ENCODE peak calls at places on chromosomes 5 and 9, in eight cellular contexts. One of them, this sample, is unnamed.

GRCh38 chr9:68975644-68976043 is 38.3 kb downstream of the PRKACG start:
- DNase-seq in HCEC 1CT: no peak
- DNase-seq in HFF-Myc: no peak
- DNase-seq in activated CD4-positive, alpha-beta T cell treated with anti-CD3 and anti-CD28 coated beads for 24 hours: no peak
- DNase-seq in body of pancreas: no peak
- DNase-seq in NCI-H1105 treated with DMSO at 0.1 percent for 48 hours: no peak
- DNase-seq in NCI-H2029 treated with DMSO at 0.1 percent for 48 hours: no peak
- DNase-seq in GM06990: no peak
- DNase-seq in this sample: no peak

GRCh38 chr5:22708770-22709328 is 144.3 kb downstream of the CDH12 start:
- DNase-seq in HCEC 1CT: no peak
- DNase-seq in HFF-Myc: no peak
- DNase-seq in activated CD4-positive, alpha-beta T cell treated with anti-CD3 and anti-CD28 coated beads for 24 hours: no peak
- DNase-seq in body of pancreas: no peak
- DNase-seq in NCI-H1105 treated with DMSO at 0.1 percent for 48 hours: no peak
- DNase-seq in NCI-H2029 treated with DMSO at 0.1 percent for 48 hours: no peak
- DNase-seq in GM06990: no peak
- DNase-seq in this sample: no peak

GRCh38 chr5:147391781-147392180 is 118.1 kb downstream of the DPYSL3 start:
- DNase-seq in HCEC 1CT: peak
- DNase-seq in HFF-Myc: peak
- DNase-seq in activated CD4-positive, alpha-beta T cell treated with anti-CD3 and anti-CD28 coated beads for 24 hours: no peak
- DNase-seq in body of pancreas: peak
- DNase-seq in NCI-H1105 treated with DMSO at 0.1 percent for 48 hours: no peak
- DNase-seq in NCI-H2029 treated with DMSO at 0.1 percent for 48 hours: peak
- DNase-seq in GM06990: no peak
- DNase-seq in this sample: no peak

GRCh38 chr9:134344068-134344820 is 18.0 kb downstream of the RXRA start:
- DNase-seq in HCEC 1CT: no peak
- DNase-seq in HFF-Myc: no peak
- DNase-seq in activated CD4-positive, alpha-beta T cell treated with anti-CD3 and anti-CD28 coated beads for 24 hours: peak
- DNase-seq in body of pancreas: no peak
- DNase-seq in NCI-H1105 treated with DMSO at 0.1 percent for 48 hours: no peak
- DNase-seq in NCI-H2029 treated with DMSO at 0.1 percent for 48 hours: no peak
- DNase-seq in GM06990: no peak
- DNase-seq in this sample: no peak

GRCh38 chr5:15938961-15939360 is 240.6 kb downstream of the MARCHF11 start:
- DNase-seq in HCEC 1CT: peak
- DNase-seq in HFF-Myc: peak
- DNase-seq in activated CD4-positive, alpha-beta T cell treated with anti-CD3 and anti-CD28 coated beads for 24 hours: no peak
- DNase-seq in body of pancreas: no peak
- DNase-seq in NCI-H1105 treated with DMSO at 0.1 percent for 48 hours: no peak
- DNase-seq in NCI-H2029 treated with DMSO at 0.1 percent for 48 hours: no peak
- DNase-seq in GM06990: no peak
- DNase-seq in this sample: no peak

GRCh38 chr9:128344931-128345605 is 4.7 kb downstream of the SLC27A4 start:
- DNase-seq in HCEC 1CT: no peak
- DNase-seq in HFF-Myc: no peak
- DNase-seq in activated CD4-positive, alpha-beta T cell treated with anti-CD3 and anti-CD28 coated beads for 24 hours: no peak
- DNase-seq in body of pancreas: no peak
- DNase-seq in NCI-H1105 treated with DMSO at 0.1 percent for 48 hours: no peak
- DNase-seq in NCI-H2029 treated with DMSO at 0.1 percent for 48 hours: no peak
- DNase-seq in GM06990: no peak
- DNase-seq in this sample: no peak

GRCh38 chr9:78234810-78235209 is 1.1 kb upstream of the CEP78 start:
- DNase-seq in HCEC 1CT: peak
- DNase-seq in HFF-Myc: no peak
- DNase-seq in activated CD4-positive, alpha-beta T cell treated with anti-CD3 and anti-CD28 coated beads for 24 hours: no peak
- DNase-seq in body of pancreas: no peak
- DNase-seq in NCI-H1105 treated with DMSO at 0.1 percent for 48 hours: no peak
- DNase-seq in NCI-H2029 treated with DMSO at 0.1 percent for 48 hours: no peak
- DNase-seq in GM06990: no peak
- DNase-seq in this sample: no peak

GRCh38 chr5:54743997-54744788 is 226.6 kb downstream of the SNX18 start:
- DNase-seq in HCEC 1CT: peak
- DNase-seq in HFF-Myc: peak
- DNase-seq in activated CD4-positive, alpha-beta T cell treated with anti-CD3 and anti-CD28 coated beads for 24 hours: no peak
- DNase-seq in body of pancreas: peak
- DNase-seq in NCI-H1105 treated with DMSO at 0.1 percent for 48 hours: no peak
- DNase-seq in NCI-H2029 treated with DMSO at 0.1 percent for 48 hours: no peak
- DNase-seq in GM06990: peak
- DNase-seq in this sample: no peak

GRCh38 chr9:124183772-124184171 is 74.0 kb upstream of the NEK6 start:
- DNase-seq in HCEC 1CT: no peak
- DNase-seq in HFF-Myc: no peak
- DNase-seq in activated CD4-positive, alpha-beta T cell treated with anti-CD3 and anti-CD28 coated beads for 24 hours: no peak
- DNase-seq in body of pancreas: no peak
- DNase-seq in NCI-H1105 treated with DMSO at 0.1 percent for 48 hours: no peak
- DNase-seq in NCI-H2029 treated with DMSO at 0.1 percent for 48 hours: no peak
- DNase-seq in GM06990: no peak
- DNase-seq in this sample: no peak

GRCh38 chr5:88952344-88952743 is 69.4 kb upstream of the MEF2C start:
- DNase-seq in HCEC 1CT: no peak
- DNase-seq in HFF-Myc: peak
- DNase-seq in activated CD4-positive, alpha-beta T cell treated with anti-CD3 and anti-CD28 coated beads for 24 hours: no peak
- DNase-seq in body of pancreas: no peak
- DNase-seq in NCI-H1105 treated with DMSO at 0.1 percent for 48 hours: peak
- DNase-seq in NCI-H2029 treated with DMSO at 0.1 percent for 48 hours: peak
- DNase-seq in GM06990: no peak
- DNase-seq in this sample: no peak

GRCh38 chr9:81268048-81268447 is 421.3 kb downstream of the TLE1 start:
- DNase-seq in HCEC 1CT: peak
- DNase-seq in HFF-Myc: no peak
- DNase-seq in activated CD4-positive, alpha-beta T cell treated with anti-CD3 and anti-CD28 coated beads for 24 hours: no peak
- DNase-seq in body of pancreas: no peak
- DNase-seq in NCI-H1105 treated with DMSO at 0.1 percent for 48 hours: no peak
- DNase-seq in NCI-H2029 treated with DMSO at 0.1 percent for 48 hours: no peak
- DNase-seq in GM06990: no peak
- DNase-seq in this sample: no peak

GRCh38 chr9:125747765-125748510 is 765 bp downstream of the PBX3 start:
- DNase-seq in HCEC 1CT: peak
- DNase-seq in HFF-Myc: no peak
- DNase-seq in activated CD4-positive, alpha-beta T cell treated with anti-CD3 and anti-CD28 coated beads for 24 hours: no peak
- DNase-seq in body of pancreas: peak
- DNase-seq in NCI-H1105 treated with DMSO at 0.1 percent for 48 hours: no peak
- DNase-seq in NCI-H2029 treated with DMSO at 0.1 percent for 48 hours: no peak
- DNase-seq in GM06990: peak
- DNase-seq in this sample: no peak

GRCh38 chr5:168802337-168802736 is 223.2 kb upstream of the PANK3 start:
- DNase-seq in HCEC 1CT: no peak
- DNase-seq in HFF-Myc: no peak
- DNase-seq in activated CD4-positive, alpha-beta T cell treated with anti-CD3 and anti-CD28 coated beads for 24 hours: no peak
- DNase-seq in body of pancreas: no peak
- DNase-seq in NCI-H1105 treated with DMSO at 0.1 percent for 48 hours: no peak
- DNase-seq in NCI-H2029 treated with DMSO at 0.1 percent for 48 hours: no peak
- DNase-seq in GM06990: no peak
- DNase-seq in this sample: no peak

GRCh38 chr9:5869315-5870019 is 21.2 kb upstream of the MLANA start:
- DNase-seq in HCEC 1CT: no peak
- DNase-seq in HFF-Myc: no peak
- DNase-seq in activated CD4-positive, alpha-beta T cell treated with anti-CD3 and anti-CD28 coated beads for 24 hours: peak
- DNase-seq in body of pancreas: no peak
- DNase-seq in NCI-H1105 treated with DMSO at 0.1 percent for 48 hours: no peak
- DNase-seq in NCI-H2029 treated with DMSO at 0.1 percent for 48 hours: no peak
- DNase-seq in GM06990: no peak
- DNase-seq in this sample: peak

GRCh38 chr9:114156311-114156657 is 947 bp downstream of the COL27A1 start:
- DNase-seq in HCEC 1CT: peak
- DNase-seq in HFF-Myc: no peak
- DNase-seq in activated CD4-positive, alpha-beta T cell treated with anti-CD3 and anti-CD28 coated beads for 24 hours: peak
- DNase-seq in body of pancreas: no peak
- DNase-seq in NCI-H1105 treated with DMSO at 0.1 percent for 48 hours: no peak
- DNase-seq in NCI-H2029 treated with DMSO at 0.1 percent for 48 hours: no peak
- DNase-seq in GM06990: no peak
- DNase-seq in this sample: no peak

GRCh38 chr5:1931590-1932138 is 48.9 kb upstream of the IRX4 start:
- DNase-seq in HCEC 1CT: no peak
- DNase-seq in HFF-Myc: no peak
- DNase-seq in activated CD4-positive, alpha-beta T cell treated with anti-CD3 and anti-CD28 coated beads for 24 hours: no peak
- DNase-seq in body of pancreas: peak
- DNase-seq in NCI-H1105 treated with DMSO at 0.1 percent for 48 hours: no peak
- DNase-seq in NCI-H2029 treated with DMSO at 0.1 percent for 48 hours: no peak
- DNase-seq in GM06990: no peak
- DNase-seq in this sample: no peak

GRCh38 chr9:89543621-89544279 is 45.8 kb upstream of the SEMA4D start:
- DNase-seq in HCEC 1CT: no peak
- DNase-seq in HFF-Myc: no peak
- DNase-seq in activated CD4-positive, alpha-beta T cell treated with anti-CD3 and anti-CD28 coated beads for 24 hours: no peak
- DNase-seq in body of pancreas: no peak
- DNase-seq in NCI-H1105 treated with DMSO at 0.1 percent for 48 hours: no peak
- DNase-seq in NCI-H2029 treated with DMSO at 0.1 percent for 48 hours: no peak
- DNase-seq in GM06990: no peak
- DNase-seq in this sample: no peak

GRCh38 chr9:94922098-94922607 is 195.7 kb downstream of the AOPEP start:
- DNase-seq in HCEC 1CT: peak
- DNase-seq in HFF-Myc: peak
- DNase-seq in activated CD4-positive, alpha-beta T cell treated with anti-CD3 and anti-CD28 coated beads for 24 hours: no peak
- DNase-seq in body of pancreas: peak
- DNase-seq in NCI-H1105 treated with DMSO at 0.1 percent for 48 hours: peak
- DNase-seq in NCI-H2029 treated with DMSO at 0.1 percent for 48 hours: no peak
- DNase-seq in GM06990: no peak
- DNase-seq in this sample: no peak

GRCh38 chr5:36734422-36734821 is 128.0 kb downstream of the SLC1A3 start:
- DNase-seq in HCEC 1CT: peak
- DNase-seq in HFF-Myc: no peak
- DNase-seq in activated CD4-positive, alpha-beta T cell treated with anti-CD3 and anti-CD28 coated beads for 24 hours: no peak
- DNase-seq in body of pancreas: peak
- DNase-seq in NCI-H1105 treated with DMSO at 0.1 percent for 48 hours: peak
- DNase-seq in NCI-H2029 treated with DMSO at 0.1 percent for 48 hours: no peak
- DNase-seq in GM06990: no peak
- DNase-seq in this sample: no peak

GRCh38 chr5:133048993-133049725 is 2.7 kb upstream of the HSPA4 start:
- DNase-seq in HCEC 1CT: peak
- DNase-seq in HFF-Myc: no peak
- DNase-seq in activated CD4-positive, alpha-beta T cell treated with anti-CD3 and anti-CD28 coated beads for 24 hours: no peak
- DNase-seq in body of pancreas: no peak
- DNase-seq in NCI-H1105 treated with DMSO at 0.1 percent for 48 hours: no peak
- DNase-seq in NCI-H2029 treated with DMSO at 0.1 percent for 48 hours: peak
- DNase-seq in GM06990: no peak
- DNase-seq in this sample: no peak

GRCh38 chr9:37529111-37529510 is 43.4 kb downstream of the POLR1E start:
- DNase-seq in HCEC 1CT: no peak
- DNase-seq in HFF-Myc: no peak
- DNase-seq in activated CD4-positive, alpha-beta T cell treated with anti-CD3 and anti-CD28 coated beads for 24 hours: peak
- DNase-seq in body of pancreas: no peak
- DNase-seq in NCI-H1105 treated with DMSO at 0.1 percent for 48 hours: peak
- DNase-seq in NCI-H2029 treated with DMSO at 0.1 percent for 48 hours: peak
- DNase-seq in GM06990: peak
- DNase-seq in this sample: peak

GRCh38 chr5:58886315-58887207 is 303.7 kb downstream of the RAB3C start:
- DNase-seq in HCEC 1CT: peak
- DNase-seq in HFF-Myc: peak
- DNase-seq in activated CD4-positive, alpha-beta T cell treated with anti-CD3 and anti-CD28 coated beads for 24 hours: peak
- DNase-seq in body of pancreas: peak
- DNase-seq in NCI-H1105 treated with DMSO at 0.1 percent for 48 hours: peak
- DNase-seq in NCI-H2029 treated with DMSO at 0.1 percent for 48 hours: peak
- DNase-seq in GM06990: peak
- DNase-seq in this sample: peak

GRCh38 chr5:112681481-112681908 is 56.2 kb upstream of the APC start:
- DNase-seq in HCEC 1CT: peak
- DNase-seq in HFF-Myc: no peak
- DNase-seq in activated CD4-positive, alpha-beta T cell treated with anti-CD3 and anti-CD28 coated beads for 24 hours: no peak
- DNase-seq in body of pancreas: no peak
- DNase-seq in NCI-H1105 treated with DMSO at 0.1 percent for 48 hours: no peak
- DNase-seq in NCI-H2029 treated with DMSO at 0.1 percent for 48 hours: no peak
- DNase-seq in GM06990: no peak
- DNase-seq in this sample: no peak

GRCh38 chr9:20808002-20808401 is 123.9 kb downstream of the FOCAD start:
- DNase-seq in HCEC 1CT: no peak
- DNase-seq in HFF-Myc: no peak
- DNase-seq in activated CD4-positive, alpha-beta T cell treated with anti-CD3 and anti-CD28 coated beads for 24 hours: no peak
- DNase-seq in body of pancreas: no peak
- DNase-seq in NCI-H1105 treated with DMSO at 0.1 percent for 48 hours: no peak
- DNase-seq in NCI-H2029 treated with DMSO at 0.1 percent for 48 hours: no peak
- DNase-seq in GM06990: no peak
- DNase-seq in this sample: no peak

GRCh38 chr9:110844121-110844520 is 175.5 kb downstream of the MUSK start:
- DNase-seq in HCEC 1CT: no peak
- DNase-seq in HFF-Myc: no peak
- DNase-seq in activated CD4-positive, alpha-beta T cell treated with anti-CD3 and anti-CD28 coated beads for 24 hours: no peak
- DNase-seq in body of pancreas: no peak
- DNase-seq in NCI-H1105 treated with DMSO at 0.1 percent for 48 hours: no peak
- DNase-seq in NCI-H2029 treated with DMSO at 0.1 percent for 48 hours: no peak
- DNase-seq in GM06990: no peak
- DNase-seq in this sample: no peak

GRCh38 chr5:157665467-157666085 is 5.8 kb upstream of the C5orf52 start:
- DNase-seq in HCEC 1CT: peak
- DNase-seq in HFF-Myc: no peak
- DNase-seq in activated CD4-positive, alpha-beta T cell treated with anti-CD3 and anti-CD28 coated beads for 24 hours: no peak
- DNase-seq in body of pancreas: no peak
- DNase-seq in NCI-H1105 treated with DMSO at 0.1 percent for 48 hours: no peak
- DNase-seq in NCI-H2029 treated with DMSO at 0.1 percent for 48 hours: no peak
- DNase-seq in GM06990: no peak
- DNase-seq in this sample: no peak

GRCh38 chr5:68548959-68549676 is 333.6 kb downstream of the PIK3R1 start:
- DNase-seq in HCEC 1CT: peak
- DNase-seq in HFF-Myc: no peak
- DNase-seq in activated CD4-positive, alpha-beta T cell treated with anti-CD3 and anti-CD28 coated beads for 24 hours: no peak
- DNase-seq in body of pancreas: no peak
- DNase-seq in NCI-H1105 treated with DMSO at 0.1 percent for 48 hours: no peak
- DNase-seq in NCI-H2029 treated with DMSO at 0.1 percent for 48 hours: no peak
- DNase-seq in GM06990: no peak
- DNase-seq in this sample: no peak

GRCh38 chr5:74953601-74953960 is 87.4 kb upstream of the FAM169A start:
- DNase-seq in HCEC 1CT: no peak
- DNase-seq in HFF-Myc: no peak
- DNase-seq in activated CD4-positive, alpha-beta T cell treated with anti-CD3 and anti-CD28 coated beads for 24 hours: no peak
- DNase-seq in body of pancreas: no peak
- DNase-seq in NCI-H1105 treated with DMSO at 0.1 percent for 48 hours: no peak
- DNase-seq in NCI-H2029 treated with DMSO at 0.1 percent for 48 hours: no peak
- DNase-seq in GM06990: no peak
- DNase-seq in this sample: no peak

GRCh38 chr9:91420471-91421021 is 3.1 kb downstream of the NFIL3 start:
- DNase-seq in HCEC 1CT: no peak
- DNase-seq in HFF-Myc: no peak
- DNase-seq in activated CD4-positive, alpha-beta T cell treated with anti-CD3 and anti-CD28 coated beads for 24 hours: no peak
- DNase-seq in body of pancreas: no peak
- DNase-seq in NCI-H1105 treated with DMSO at 0.1 percent for 48 hours: no peak
- DNase-seq in NCI-H2029 treated with DMSO at 0.1 percent for 48 hours: no peak
- DNase-seq in GM06990: no peak
- DNase-seq in this sample: no peak

GRCh38 chr9:121851641-121852091 is 200.2 kb downstream of the DAB2IP start:
- DNase-seq in HCEC 1CT: no peak
- DNase-seq in HFF-Myc: no peak
- DNase-seq in activated CD4-positive, alpha-beta T cell treated with anti-CD3 and anti-CD28 coated beads for 24 hours: no peak
- DNase-seq in body of pancreas: no peak
- DNase-seq in NCI-H1105 treated with DMSO at 0.1 percent for 48 hours: no peak
- DNase-seq in NCI-H2029 treated with DMSO at 0.1 percent for 48 hours: no peak
- DNase-seq in GM06990: no peak
- DNase-seq in this sample: no peak

GRCh38 chr9:136903041-136903554 is 16.8 kb downstream of the TRAF2 start:
- DNase-seq in HCEC 1CT: no peak
- DNase-seq in HFF-Myc: no peak
- DNase-seq in activated CD4-positive, alpha-beta T cell treated with anti-CD3 and anti-CD28 coated beads for 24 hours: no peak
- DNase-seq in body of pancreas: peak
- DNase-seq in NCI-H1105 treated with DMSO at 0.1 percent for 48 hours: no peak
- DNase-seq in NCI-H2029 treated with DMSO at 0.1 percent for 48 hours: no peak
- DNase-seq in GM06990: no peak
- DNase-seq in this sample: no peak

GRCh38 chr9:127034691-127035090 is 87.7 kb downstream of the ANGPTL2 start:
- DNase-seq in HCEC 1CT: no peak
- DNase-seq in HFF-Myc: no peak
- DNase-seq in activated CD4-positive, alpha-beta T cell treated with anti-CD3 and anti-CD28 coated beads for 24 hours: no peak
- DNase-seq in body of pancreas: no peak
- DNase-seq in NCI-H1105 treated with DMSO at 0.1 percent for 48 hours: no peak
- DNase-seq in NCI-H2029 treated with DMSO at 0.1 percent for 48 hours: no peak
- DNase-seq in GM06990: no peak
- DNase-seq in this sample: no peak

GRCh38 chr5:107875834-107876233 is 205.1 kb upstream of the EFNA5 start:
- DNase-seq in HCEC 1CT: peak
- DNase-seq in HFF-Myc: no peak
- DNase-seq in activated CD4-positive, alpha-beta T cell treated with anti-CD3 and anti-CD28 coated beads for 24 hours: no peak
- DNase-seq in body of pancreas: no peak
- DNase-seq in NCI-H1105 treated with DMSO at 0.1 percent for 48 hours: no peak
- DNase-seq in NCI-H2029 treated with DMSO at 0.1 percent for 48 hours: no peak
- DNase-seq in GM06990: no peak
- DNase-seq in this sample: no peak

GRCh38 chr5:124034963-124035362 is 523.0 kb downstream of the CSNK1G3 start:
- DNase-seq in HCEC 1CT: no peak
- DNase-seq in HFF-Myc: no peak
- DNase-seq in activated CD4-positive, alpha-beta T cell treated with anti-CD3 and anti-CD28 coated beads for 24 hours: no peak
- DNase-seq in body of pancreas: no peak
- DNase-seq in NCI-H1105 treated with DMSO at 0.1 percent for 48 hours: no peak
- DNase-seq in NCI-H2029 treated with DMSO at 0.1 percent for 48 hours: no peak
- DNase-seq in GM06990: peak
- DNase-seq in this sample: no peak

This sample was measured in stimulated activated CD4-positive, alpha-beta T cell treated with anti-CD3 and anti-CD28 coated beads, Interleukin-1b, Interleukin-23, amount 100 ng/mL, for 4 hours.